ENCODE peak calls at places on chromosomes 13 and 19, in five cellular contexts. C is body of pancreas; A is NCI-H1436 treated with DMSO at 0.1 percent for 48 hours; K is ELR; L is activated CD4-positive, alpha-beta T cell treated with anti-CD3 and anti-CD28 coated beads, Interleukin-2, amount 10 ng/mL, durations not matched to agents 24 days and 14 days. I is an unnamed sample.

GRCh38 chr19:5893296-5893903 is 10.2 kb downstream of the NDUFA11 start:
- DNase-seq in C (no peak), A (no peak), K (no peak), L (no peak), I (no peak)

GRCh38 chr19:3785938-3786824 is at the start of gene MATK:
- DNase-seq in C (no peak), A (no peak), K (no peak), L (peak), I (no peak)

GRCh38 chr19:31908486-31909255 is 436.7 kb upstream of the ZNF507 start:
- DNase-seq in C (no peak), A (no peak), K (no peak), L (no peak), I (no peak)

GRCh38 chr13:70623260-70623659 is 515.0 kb upstream of the KLHL1 start:
- DNase-seq in C (no peak), A (no peak), K (peak), L (no peak), I (no peak)

GRCh38 chr13:21176982-21177284 is 475 bp downstream of the MRPL57 start:
- DNase-seq in C (no peak), A (no peak), K (no peak), L (no peak), I (no peak)

GRCh38 chr19:45663800-45664199 is 4.2 kb upstream of the GIPR start:
- DNase-seq in C (no peak), A (no peak), K (no peak), L (no peak), I (no peak)

GRCh38 chr13:31035162-31035951 is 102.9 kb downstream of the TEX26 start:
- DNase-seq in C (peak), A (no peak), K (no peak), L (no peak), I (no peak)

GRCh38 chr13:113090415-113090770 is 15.2 kb upstream of the F7 start:
- DNase-seq in C (no peak), A (no peak), K (no peak), L (no peak), I (no peak)

GRCh38 chr19:45322744-45323281 is at the start of gene CKM:
- DNase-seq in C (no peak), A (no peak), K (no peak), L (no peak), I (no peak)

GRCh38 chr13:73223372-73223781 is 164.6 kb downstream of the KLF5 start:
- DNase-seq in C (no peak), A (no peak), K (no peak), L (peak), I (no peak)

GRCh38 chr19:17385878-17386611 is 8.0 kb downstream of the CCDC194 start:
- DNase-seq in C (peak), A (no peak), K (peak), L (peak), I (peak)

GRCh38 chr13:94706101-94706853 is 6.1 kb downstream of the SOX21 start:
- DNase-seq in C (no peak), A (no peak), K (no peak), L (no peak), I (no peak)

GRCh38 chr13:67278230-67278629 is 48.1 kb upstream of the PCDH9 start:
- DNase-seq in C (no peak), A (no peak), K (peak), L (no peak), I (peak)

GRCh38 chr13:43434185-43434584 is 352.6 kb downstream of the ENOX1 start:
- DNase-seq in C (no peak), A (no peak), K (no peak), L (no peak), I (no peak)

GRCh38 chr19:11096210-11096841 is 7.1 kb downstream of the LDLR start:
- DNase-seq in C (no peak), A (no peak), K (peak), L (peak), I (peak)

GRCh38 chr13:35690546-35690945 is 214.1 kb upstream of the MAB21L1 start:
- DNase-seq in C (no peak), A (no peak), K (peak), L (no peak), I (peak)

GRCh38 chr13:95050800-95051620 is 250.2 kb downstream of the ABCC4 start:
- DNase-seq in C (no peak), A (no peak), K (no peak), L (no peak), I (no peak)

GRCh38 chr13:32669030-32669646 is 82.9 kb downstream of the PDS5B start:
- DNase-seq in C (no peak), A (peak), K (peak), L (peak), I (peak)

GRCh38 chr13:24713022-24713421 is 32.8 kb downstream of the ATP12A start:
- DNase-seq in C (peak), A (no peak), K (no peak), L (no peak), I (no peak)

GRCh38 chr13:72781461-72782439 is at the start of the genes DIS3 and PIBF1:
- DNase-seq in C (peak), A (peak), K (peak), L (peak), I (peak)

GRCh38 chr19:15247107-15248014 is 15.1 kb upstream of the EPHX3 start:
- DNase-seq in C (no peak), A (no peak), K (no peak), L (no peak), I (no peak)

GRCh38 chr13:110560606-110561334 is 752 bp downstream of the RAB20 start:
- DNase-seq in C (peak), A (no peak), K (peak), L (no peak), I (peak)

GRCh38 chr13:73835138-73835721 is 299.0 kb downstream of the KLF12 start:
- DNase-seq in C (no peak), A (peak), K (peak), L (no peak), I (no peak)

GRCh38 chr13:28357846-28358496 is 137.0 kb downstream of the FLT1 start:
- DNase-seq in C (no peak), A (no peak), K (peak), L (no peak), I (no peak)

GRCh38 chr19:5147971-5148793 is 179.3 kb downstream of the KDM4B start:
- DNase-seq in C (peak), A (no peak), K (no peak), L (no peak), I (peak)